ENCODE peak calls at places on chromosome 2, in five cellular contexts. J, X, M, P and I are unnamed samples.
A peak's percentile ranks its signal among the peaks of the same experiment; 100 is the strongest.

GRCh38 chr2:198314559-198315153 is 510.3 kb downstream of the PLCL1 start:
- DNase-seq in M (peak; percentile 49), J (no peak), P (no peak), X (peak; percentile 72), I (peak; percentile 68)

GRCh38 chr2:6557737-6558136 is 308.0 kb downstream of the CMPK2 start:
- DNase-seq in M (no peak), X (no peak), J (no peak), P (no peak), I (no peak)

GRCh38 chr2:104874230-104874629 is 20.3 kb downstream of the POU3F3 start:
- DNase-seq in P (no peak), M (no peak), J (no peak), X (no peak), I (no peak)

GRCh38 chr2:229164545-229165249 is 106.4 kb downstream of the PID1 start:
- DNase-seq in P (peak; percentile 27), X (no peak), J (no peak), M (no peak), I (peak; percentile 28)

GRCh38 chr2:222518570-222519381 is 94.4 kb downstream of the SGPP2 start:
- DNase-seq in P (peak; percentile 66), J (no peak), M (peak; percentile 41), X (peak; percentile 97), I (peak; percentile 91)

GRCh38 chr2:148106331-148106730 is 85.4 kb downstream of the MBD5 start:
- DNase-seq in X (no peak), M (no peak), J (no peak), P (no peak), I (no peak)

GRCh38 chr2:152648336-152648735 is 68.9 kb downstream of the PRPF40A start:
- DNase-seq in P (no peak), M (no peak), J (no peak), X (no peak), I (peak; percentile 8)

GRCh38 chr2:9206991-9207640 is 504 bp downstream of the ASAP2 start:
- DNase-seq in X (no peak), M (no peak), J (peak; percentile 61), P (peak; percentile 31), I (peak; percentile 34)

GRCh38 chr2:158603205-158603604 is 146.5 kb downstream of the PKP4 start:
- DNase-seq in P (no peak), J (no peak), M (no peak), X (no peak), I (no peak)

GRCh38 chr2:175600024-175600831 is 401.8 kb downstream of the LNPK start:
- DNase-seq in M (peak; percentile 85), P (no peak), X (no peak), J (peak; percentile 63), I (peak; percentile 96)

GRCh38 chr2:231707625-231708049 is 688 bp upstream of the PTMA start:
- DNase-seq in M (no peak), P (no peak), J (no peak), X (no peak), I (peak; percentile 26)

GRCh38 chr2:497770-498492 is 179.3 kb downstream of the TMEM18 start:
- DNase-seq in P (no peak), J (no peak), M (no peak), X (no peak), I (no peak)

GRCh38 chr2:240815761-240816583 is 4.0 kb downstream of the KIF1A start:
- DNase-seq in X (no peak), M (no peak), P (no peak), J (no peak), I (no peak)

GRCh38 chr2:30068067-30068466 is 78.7 kb upstream of the YPEL5 start:
- DNase-seq in P (peak; percentile 9), X (no peak), J (no peak), M (no peak), I (no peak)

GRCh38 chr2:1804865-1805264 is 60.5 kb upstream of the PXDN start:
- DNase-seq in J (no peak), P (no peak), X (no peak), M (no peak), I (no peak)

GRCh38 chr2:162062559-162062958 is 11.5 kb downstream of the DPP4 start:
- DNase-seq in J (no peak), M (no peak), P (no peak), X (no peak), I (peak; percentile 22)

GRCh38 chr2:78592547-78592946 is 433.0 kb upstream of the REG3G start:
- DNase-seq in P (no peak), J (no peak), M (no peak), X (no peak), I (no peak)
- H3K4me3 ChIP-seq in P (no peak overlapping the region), J (no peak overlapping the region), M (no peak overlapping the region), X (no peak overlapping the region), I (no peak overlapping the region)

GRCh38 chr2:237665713-237666143 is 38.3 kb downstream of the LRRFIP1 start:
- DNase-seq in P (no peak), X (no peak), M (no peak), J (no peak), I (no peak)
- TF ChIP-seq CTCF in P (no peak), X (no peak), M (no peak), J (peak; percentile 25), I (no peak)

GRCh38 chr2:65214361-65214760 is 13.3 kb upstream of the ACTR2 start:
- DNase-seq in X (no peak), M (no peak), P (no peak), J (no peak), I (no peak)

GRCh38 chr2:65215946-65216345 is 11.7 kb upstream of the ACTR2 start:
- DNase-seq in X (no peak), M (no peak), P (no peak), J (no peak), I (no peak)

GRCh38 chr2:65212619-65213018 is 15.0 kb upstream of the ACTR2 start:
- DNase-seq in M (no peak), P (no peak), J (no peak), X (no peak), I (no peak)

GRCh38 chr2:65213035-65213434 is 14.6 kb upstream of the ACTR2 start:
- DNase-seq in M (no peak), J (no peak), X (no peak), P (no peak), I (no peak)

GRCh38 chr2:65214843-65215242 is 12.8 kb upstream of the ACTR2 start:
- DNase-seq in J (no peak), M (no peak), P (no peak), X (no peak), I (no peak)
- H3K4me3 ChIP-seq in J (no peak overlapping the region), M (no peak overlapping the region), P (no peak overlapping the region), X (no peak overlapping the region), I (no peak overlapping the region)

DNA sequence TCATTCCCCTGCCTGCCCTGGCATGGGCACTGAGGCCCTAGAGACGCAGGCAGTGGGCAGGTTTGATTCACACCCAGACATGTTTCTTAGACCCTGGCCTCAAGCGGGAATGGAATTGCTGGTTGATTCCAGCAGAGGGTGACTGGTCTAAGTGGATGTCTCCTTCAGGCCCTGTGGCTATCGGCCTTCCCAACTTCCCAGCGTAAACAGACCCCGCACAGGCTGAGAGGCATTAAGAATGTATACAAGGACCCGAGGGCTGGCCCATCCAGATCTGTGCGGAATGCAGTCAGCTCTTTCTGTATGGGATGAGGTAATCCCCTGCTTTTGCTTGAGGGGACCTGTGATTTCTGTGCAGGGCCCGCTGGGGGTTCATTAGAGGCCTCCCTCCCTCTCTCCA is 6.4 kb downstream of the ACKR3 start:
- DNase-seq in X (no peak), M (no peak), P (no peak), J (no peak), I (peak; percentile 35)
- TF ChIP-seq CTCF in X (peak; percentile 7), M (no peak), P (no peak), J (no peak), I (peak; percentile 33)

DNA sequence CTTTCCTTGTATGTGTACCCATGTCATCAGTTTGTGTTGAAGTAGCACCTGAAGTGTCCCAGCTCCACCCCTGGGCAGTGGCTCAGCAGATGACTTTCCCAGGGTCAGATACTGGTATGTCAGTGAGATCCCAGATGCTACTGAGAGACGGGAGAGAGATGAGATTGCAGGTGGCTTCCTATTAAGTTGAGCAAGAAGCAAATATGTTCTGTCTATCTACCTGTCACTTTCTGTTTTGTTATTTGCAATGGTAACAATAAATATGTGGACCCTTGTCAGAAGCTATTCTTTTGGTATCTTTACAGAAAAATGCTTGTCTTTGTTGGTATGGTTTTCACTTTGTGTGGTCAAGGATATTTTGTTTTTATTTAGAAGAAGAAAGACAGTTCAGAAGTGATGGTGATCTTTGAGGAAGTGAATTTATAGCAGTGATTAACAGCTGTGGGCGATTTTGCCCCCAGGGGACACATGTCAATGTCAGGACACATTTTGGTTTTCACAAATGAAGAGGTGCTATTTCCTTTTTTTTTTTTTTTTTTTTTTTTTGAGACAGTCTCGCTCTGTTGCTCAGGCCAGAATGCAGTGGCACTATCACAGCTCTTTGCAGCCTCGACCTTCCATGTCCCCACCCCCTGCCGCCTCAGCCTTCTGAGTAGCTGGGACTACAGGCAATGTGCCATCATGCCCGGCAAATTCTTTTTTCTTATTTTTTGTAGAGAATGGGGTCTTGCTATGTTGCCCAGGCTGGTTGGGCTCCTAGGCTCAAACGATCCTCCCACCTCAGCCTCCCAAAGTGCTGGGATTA is 21.4 kb downstream of the MGAT5 start:
- DNase-seq in P (no peak), X (no peak), M (no peak), J (no peak), I (no peak)
- H3K4me3 ChIP-seq in P (no peak overlapping the region), X (no peak overlapping the region), M (no peak overlapping the region), J (no peak overlapping the region), I (no peak overlapping the region)

DNA sequence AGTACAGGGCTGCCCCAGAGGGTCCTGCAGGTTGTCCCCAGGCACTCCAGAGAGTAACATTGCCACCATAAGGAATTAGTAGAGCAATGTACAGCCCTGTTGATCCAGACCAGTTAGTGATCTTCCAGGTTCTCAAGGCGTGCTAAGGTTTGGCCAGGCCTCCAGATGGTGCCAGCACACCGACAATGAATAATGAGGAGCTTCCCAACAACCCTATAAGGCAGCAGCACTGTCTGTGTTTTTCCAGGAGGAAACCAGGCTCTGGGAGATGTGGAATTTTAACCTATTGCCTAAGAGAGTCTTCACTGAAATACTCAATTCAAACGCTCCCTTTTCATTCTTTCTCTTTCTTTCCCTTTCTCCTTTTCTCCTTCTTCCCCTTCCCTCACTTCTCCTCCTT is 122.1 kb downstream of the MGAT5 start:
- DNase-seq in P (peak; percentile 59), M (peak; percentile 52), X (peak; percentile 52), J (no peak), I (peak; percentile 51)
- TF ChIP-seq CTCF in P (peak; percentile 43), M (peak; percentile 49), X (peak; percentile 48), J (peak; percentile 21), I (peak; percentile 30)

GRCh38 chr2:109348645-109349554 is 219.9 kb downstream of the SH3RF3 start:
- DNase-seq in M (no peak), P (no peak), X (no peak), J (no peak), I (no peak)
- H3K4me3 ChIP-seq in M (no peak overlapping the region), P (no peak overlapping the region), X (no peak overlapping the region), J (no peak overlapping the region), I (no peak overlapping the region)

GRCh38 chr2:61543062-61543461 is 4.9 kb upstream of the XPO1 start:
- DNase-seq in M (no peak), J (no peak), X (no peak), P (no peak), I (no peak)
- TF ChIP-seq CTCF in M (no peak), J (no peak), X (peak; percentile 20), P (no peak), I (no peak)